ENCODE peak calls at places on chromosomes 12 and 14, in four cellular contexts. A is transverse colon, J is GM06990, T is lower lobe of right lung. R is an unnamed sample.
A peak's percentile ranks its signal among the peaks of the same experiment; 100 is the strongest.

GRCh38 chr12:29710104-29710503 is 73.6 kb downstream of the TMTC1 start:
- DNase-seq in A (no peak), J (no peak), T (no peak), R (no peak)

GRCh38 chr12:5371636-5372035 is 60.3 kb upstream of the NTF3 start:
- DNase-seq in A (no peak), J (no peak), T (no peak), R (no peak)

GRCh38 chr14:63088865-63089264 is 43.6 kb upstream of the KCNH5 start:
- DNase-seq in A (no peak), J (no peak), T (no peak), R (no peak)

GRCh38 chr14:105865904-105866840 is 339.8 kb downstream of the TMEM121 start:
- DNase-seq in A (no peak), J (no peak), T (no peak), R (no peak)

GRCh38 chr14:64755661-64756265 is 51.5 kb downstream of the PLEKHG3 start:
- DNase-seq in A (peak; percentile 81), J (peak; percentile 51), T (no peak), R (peak; percentile 48)

GRCh38 chr14:103688906-103689902 is 26.0 kb downstream of the XRCC3 start:
- DNase-seq in A (peak; percentile 59), J (no peak), T (peak; percentile 78), R (peak; percentile 94)

GRCh38 chr12:123085046-123085445 is 65.8 kb downstream of the PITPNM2 start:
- DNase-seq in A (no peak), J (no peak), T (no peak), R (no peak)

GRCh38 chr14:67806228-67806627 is 10.2 kb downstream of the ZFYVE26 start:
- DNase-seq in A (no peak), J (no peak), T (no peak), R (no peak)

GRCh38 chr12:92717202-92717601 is 14.4 kb downstream of the PLEKHG7 start:
- DNase-seq in A (no peak), J (no peak), T (no peak), R (no peak)

GRCh38 chr12:22600226-22600625 is 24.7 kb upstream of the ETNK1 start:
- DNase-seq in A (no peak), J (no peak), T (no peak), R (no peak)

GRCh38 chr12:48816148-48816854 is 2.0 kb upstream of the CACNB3 start:
- DNase-seq in A (peak; percentile 69), J (no peak), T (no peak), R (no peak)

GRCh38 chr12:13275366-13275765 is 78.8 kb downstream of the EMP1 start:
- DNase-seq in A (no peak), J (no peak), T (no peak), R (no peak)

GRCh38 chr12:12685305-12685704 is 10.7 kb downstream of the GPR19 start:
- DNase-seq in A (no peak), J (no peak), T (no peak), R (no peak)

GRCh38 chr12:103779410-103780092 is 61.5 kb downstream of the NT5DC3 start:
- DNase-seq in A (no peak), J (no peak), T (no peak), R (no peak)

GRCh38 chr12:93403988-93404803 is 26.5 kb downstream of the NUDT4 start:
- DNase-seq in A (no peak), J (no peak), T (no peak), R (no peak)

GRCh38 chr14:70665448-70666363 is 24.0 kb downstream of the TTC9 start:
- DNase-seq in A (peak; percentile 84), J (peak; percentile 78), T (peak; percentile 79), R (peak; percentile 93)
- H3K4me3 ChIP-seq in A (no peak overlapping the region), J (no peak overlapping the region), T (no peak overlapping the region), R (peak overlapping the region; percentile 41)

GRCh38 chr12:109914461-109914860 is 14.4 kb downstream of the TCHP start:
- DNase-seq in A (no peak), J (no peak), T (peak; percentile 15), R (no peak)

GRCh38 chr12:109910254-109910968 is 10.3 kb downstream of the TCHP start:
- DNase-seq in A (no peak), J (no peak), T (peak; percentile 11), R (no peak)

GRCh38 chr12:109915171-109916040 is 15.3 kb downstream of the TCHP start:
- DNase-seq in A (no peak), J (no peak), T (no peak), R (no peak)

GRCh38 chr12:109912790-109913189 is 12.7 kb downstream of the TCHP start:
- DNase-seq in A (no peak), J (no peak), T (peak; percentile 20), R (no peak)

DNA sequence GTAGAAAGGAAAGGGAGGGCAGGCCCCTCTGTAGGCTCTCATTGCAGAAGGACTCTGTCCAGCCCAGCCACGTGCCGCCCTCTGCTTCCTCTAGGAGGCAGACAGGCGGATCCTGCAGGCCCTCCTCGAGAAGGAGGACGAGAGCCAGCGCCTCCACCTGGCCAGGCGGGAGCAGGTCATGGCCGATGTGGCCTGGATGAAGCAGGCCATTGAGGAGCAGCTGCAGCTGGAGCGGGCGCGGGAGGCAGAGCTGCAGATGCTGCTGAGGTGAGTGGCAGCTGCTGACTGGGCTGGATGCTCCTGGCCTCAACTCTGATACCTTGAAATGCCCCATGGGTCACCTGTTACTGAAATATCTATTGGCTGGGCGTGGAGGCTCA is 10.9 kb downstream of the TCHP start:
- DNase-seq in A (no peak), J (peak; percentile 26), T (peak; percentile 47), R (peak; percentile 42)
- TF ChIP-seq CTCF in A (no peak), J (peak; percentile 27), T (no peak), R (peak; percentile 15)

GRCh38 chr14:33948143-33948962 is 2.5 kb downstream of the EGLN3 start:
- DNase-seq in A (no peak), J (no peak), T (no peak), R (no peak)

GRCh38 chr14:33951183-33951840 is 438 bp upstream of the EGLN3 start:
- DNase-seq in A (no peak), J (no peak), T (no peak), R (no peak)

GRCh38 chr14:33946679-33947078 is 4.2 kb downstream of the EGLN3 start:
- DNase-seq in A (no peak), J (no peak), T (no peak), R (no peak)

GRCh38 chr14:33950320-33951182 is at the start of gene EGLN3:
- DNase-seq in A (peak; percentile 93), J (peak; percentile 80), T (peak; percentile 80), R (peak; percentile 37)

DNA sequence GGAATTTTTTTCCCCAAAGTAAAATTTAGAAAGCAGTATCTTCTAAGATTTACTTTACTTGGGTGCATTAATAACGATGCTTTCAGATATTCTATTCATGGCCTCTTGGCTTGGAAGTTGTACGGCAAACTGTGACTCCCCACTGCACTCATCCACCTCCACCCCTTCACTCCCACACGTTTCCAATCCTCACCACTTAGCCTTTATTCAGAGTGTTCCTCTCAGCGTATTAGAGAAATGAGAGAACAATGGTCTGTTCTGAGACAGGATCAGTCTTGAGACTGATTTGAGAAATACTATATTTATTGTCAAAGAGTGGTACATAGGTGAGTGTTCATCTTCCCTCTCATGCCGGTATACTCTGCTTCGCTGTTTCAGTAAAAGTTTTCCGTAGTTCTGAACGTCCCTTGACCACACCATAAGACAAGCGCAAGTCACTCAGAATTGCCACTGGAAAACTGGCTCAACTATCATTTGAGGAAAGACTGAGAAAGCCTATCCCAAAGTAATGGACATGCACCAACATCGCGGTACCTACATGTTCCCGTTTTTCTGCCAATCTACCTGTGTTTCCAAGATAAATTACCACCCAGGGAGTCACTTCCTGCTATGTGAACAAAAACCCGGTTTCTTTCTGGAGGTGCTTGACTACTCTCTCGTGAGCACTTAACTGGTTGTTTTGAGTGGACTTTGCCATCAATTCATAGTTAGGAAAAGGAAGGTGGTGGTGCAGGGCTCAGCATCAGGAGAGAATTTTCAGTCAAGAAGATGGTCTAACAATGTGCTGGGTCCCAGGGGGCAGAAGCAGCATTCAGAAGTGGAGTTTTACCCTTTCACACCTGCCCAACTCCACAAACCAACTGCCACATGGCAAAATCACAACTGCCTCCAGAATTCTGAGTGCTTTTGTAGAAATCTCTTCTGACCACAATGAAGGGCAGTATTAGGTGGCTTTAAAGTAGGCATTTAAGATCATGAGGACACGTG is 1.5 kb downstream of the EGLN3 start:
- DNase-seq in A (no peak), J (no peak), T (no peak), R (no peak)
- H3K4me3 ChIP-seq in A (peak overlapping the region; percentile 68), J (no peak overlapping the region), T (peak overlapping the region; percentile 66), R (no peak overlapping the region)

GRCh38 chr12:3249081-3249800 is 172.1 kb downstream of the TSPAN9 start:
- DNase-seq in A (no peak), J (no peak), T (no peak), R (no peak)

GRCh38 chr12:3246253-3246652 is 169.1 kb downstream of the TSPAN9 start:
- DNase-seq in A (no peak), J (no peak), T (no peak), R (no peak)

GRCh38 chr12:3250034-3250433 is 172.9 kb downstream of the TSPAN9 start:
- DNase-seq in A (no peak), J (no peak), T (no peak), R (no peak)

GRCh38 chr12:3247077-3247476 is 169.9 kb downstream of the TSPAN9 start:
- DNase-seq in A (no peak), J (no peak), T (no peak), R (no peak)

GRCh38 chr12:3247596-3248270 is 170.6 kb downstream of the TSPAN9 start:
- DNase-seq in A (no peak), J (no peak), T (no peak), R (peak; percentile 18)
- TF ChIP-seq CTCF in A (no peak), J (no peak), T (no peak), R (no peak)

GRCh38 chr12:27651201-27651600 is 45.0 kb upstream of the REP15 start:
- DNase-seq in A (no peak), J (no peak), T (no peak), R (no peak)

GRCh38 chr12:27657296-27657695 is 39.0 kb upstream of the REP15 start:
- DNase-seq in A (no peak), J (no peak), T (no peak), R (no peak)

GRCh38 chr12:27652174-27652763 is 44.0 kb upstream of the REP15 start:
- DNase-seq in A (peak; percentile 27), J (no peak), T (no peak), R (peak; percentile 68)

GRCh38 chr12:27650011-27650410 is 46.2 kb upstream of the REP15 start:
- DNase-seq in A (no peak), J (no peak), T (no peak), R (no peak)

DNA sequence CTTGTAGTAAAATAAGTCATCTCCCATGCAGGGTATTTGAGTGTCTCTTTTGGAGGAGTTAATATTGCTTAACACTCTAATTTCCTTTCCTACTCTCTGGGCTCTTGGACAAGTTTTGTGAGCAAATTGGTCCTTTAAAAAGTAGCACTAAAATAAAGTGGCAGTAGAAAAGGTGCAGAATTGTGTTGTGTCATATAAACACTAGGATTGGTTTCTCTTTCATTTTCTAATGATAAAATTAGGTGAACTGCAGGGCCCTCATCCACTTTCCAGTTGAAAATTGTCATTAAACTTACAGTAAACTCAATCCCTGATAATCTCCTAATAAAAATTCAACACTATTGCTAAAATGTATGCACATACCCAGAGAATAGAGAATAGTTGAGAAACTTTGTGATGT is 42.6 kb upstream of the REP15 start:
- DNase-seq in A (no peak), J (no peak), T (no peak), R (no peak)
- H3K4me3 ChIP-seq in A (no peak overlapping the region), J (no peak overlapping the region), T (no peak overlapping the region), R (no peak overlapping the region)

GRCh38 chr14:74478996-74479635 is 14.0 kb downstream of the NPC2 start:
- DNase-seq in A (no peak), J (no peak), T (no peak), R (no peak)
- TF ChIP-seq CTCF in A (peak; percentile 61), J (peak; percentile 32), T (peak; percentile 55), R (peak; percentile 19)